ENCODE peak calls at places on chromosomes 6 and 20, in ten cellular contexts. S is KG1; Y is brain microvascular endothelial cell; F is cardiac muscle cell; C is GM12878; A is central memory CD4-positive, alpha-beta T cell; N is ureter; J is germinal center; K is coronary artery; O is MM.1S. G is an unnamed sample.

GRCh38 chr6:144879436-144879835 is 594.3 kb downstream of the UTRN start:
- DNase-seq in S (no peak), A (no peak), K (no peak), O (no peak), J (no peak), C (no peak), N (no peak), F (no peak), Y (no peak), G (no peak)

GRCh38 chr6:40910260-40910893 is 128.6 kb downstream of the UNC5CL start:
- DNase-seq in C (no peak), N (no peak), A (no peak), S (no peak), K (no peak), J (no peak), F (no peak), O (no peak), Y (no peak), G (no peak)

GRCh38 chr20:62816031-62816878 is 595 bp upstream of the COL9A3 start:
- DNase-seq in O (no peak), Y (no peak), K (no peak), N (no peak), S (no peak), A (no peak), J (no peak), F (peak), C (no peak), G (no peak)

GRCh38 chr6:131244942-131245341 is 109.7 kb downstream of the AKAP7 start:
- DNase-seq in S (no peak), N (no peak), K (no peak), F (no peak), C (no peak), Y (no peak), A (peak), J (no peak), O (no peak), G (no peak)

GRCh38 chr6:116206231-116206903 is 47.5 kb downstream of the TSPYL4 start:
- DNase-seq in Y (no peak), J (no peak), N (no peak), A (no peak), C (no peak), O (no peak), K (no peak), F (no peak), S (no peak), G (no peak)

GRCh38 chr6:169669147-169669546 is 32.7 kb downstream of the WDR27 start:
- DNase-seq in A (no peak), Y (no peak), C (no peak), K (no peak), J (no peak), S (no peak), N (no peak), O (no peak), F (no peak), G (no peak)

GRCh38 chr20:62201173-62202082 is 18.6 kb downstream of the MTG2 start:
- DNase-seq in F (no peak), J (peak), C (peak), S (no peak), K (no peak), N (no peak), O (no peak), Y (no peak), A (no peak), G (no peak)

GRCh38 chr20:45211569-45212474 is 5.0 kb downstream of the SEMG1 start:
- DNase-seq in Y (no peak), S (no peak), J (no peak), K (no peak), A (no peak), O (no peak), F (no peak), C (no peak), N (no peak), G (no peak)

GRCh38 chr6:35154262-35154661 is 13.1 kb upstream of the TCP11 start:
- DNase-seq in O (no peak), Y (no peak), N (no peak), A (no peak), J (no peak), S (no peak), F (no peak), K (no peak), C (no peak), G (no peak)

GRCh38 chr20:32573167-32573851 is 11.8 kb downstream of the NOL4L start:
- DNase-seq in F (no peak), K (no peak), N (no peak), Y (no peak), A (no peak), S (no peak), C (no peak), O (no peak), J (no peak), G (no peak)

GRCh38 chr20:51966296-51966971 is 164.1 kb upstream of the SALL4 start:
- DNase-seq in N (peak), O (peak), J (peak), F (peak), K (no peak), S (no peak), Y (peak), A (no peak), C (no peak), G (no peak)

GRCh38 chr6:43823879-43824740 is 54.1 kb downstream of the VEGFA start:
- DNase-seq in A (no peak), S (no peak), F (no peak), O (no peak), K (no peak), Y (no peak), N (no peak), C (no peak), J (no peak), G (no peak)

GRCh38 chr20:13723015-13723414 is 61.7 kb downstream of the ESF1 start:
- DNase-seq in N (no peak), Y (no peak), K (no peak), F (no peak), J (no peak), A (no peak), O (no peak), C (no peak), S (no peak), G (no peak)

GRCh38 chr20:41136695-41137411 is 490 bp upstream of the PLCG1 start:
- DNase-seq in Y (peak), S (peak), O (peak), A (peak), K (peak), F (peak), C (no peak), N (peak), J (peak), G (peak)

GRCh38 chr6:75158176-75158575 is 47.7 kb downstream of the COL12A1 start:
- DNase-seq in S (no peak), J (no peak), Y (no peak), C (no peak), K (no peak), A (no peak), F (no peak), N (no peak), O (no peak), G (no peak)

GRCh38 chr20:7790189-7790588 is 150.1 kb downstream of the HAO1 start:
- DNase-seq in N (no peak), F (no peak), J (no peak), S (no peak), K (no peak), O (no peak), Y (no peak), A (no peak), C (no peak), G (no peak)

GRCh38 chr6:85865665-85866372 is 223.1 kb upstream of the SYNCRIP start:
- DNase-seq in C (no peak), J (peak), O (peak), K (no peak), S (no peak), F (no peak), A (no peak), N (no peak), Y (peak), G (no peak)

GRCh38 chr20:1368448-1369199 is 24.2 kb downstream of the FKBP1A start:
- DNase-seq in C (no peak), S (no peak), Y (peak), A (no peak), O (no peak), N (no peak), F (no peak), J (no peak), K (no peak), G (no peak)

GRCh38 chr6:169982461-169983386 is 231.3 kb downstream of the ERMARD start:
- DNase-seq in O (no peak), A (no peak), F (no peak), Y (no peak), K (no peak), S (no peak), N (no peak), C (no peak), J (no peak), G (no peak)

GRCh38 chr6:22248513-22249308 is 48.1 kb downstream of the PRL start:
- DNase-seq in S (no peak), J (no peak), N (no peak), C (no peak), K (no peak), F (no peak), O (no peak), A (no peak), Y (peak), G (no peak)

GRCh38 chr20:49794336-49795124 is 18.1 kb upstream of the SLC9A8 start:
- DNase-seq in Y (no peak), J (no peak), K (no peak), F (no peak), A (no peak), O (no peak), C (no peak), S (no peak), N (no peak), G (no peak)

GRCh38 chr6:16190214-16190613 is 48.2 kb upstream of the GMPR start:
- DNase-seq in K (no peak), S (no peak), O (no peak), A (no peak), N (no peak), J (no peak), Y (no peak), F (no peak), C (no peak), G (no peak)

GRCh38 chr20:32031007-32031958 is 20.8 kb upstream of the HCK start:
- DNase-seq in N (peak), J (peak), O (peak), Y (peak), C (no peak), F (peak), A (peak), K (peak), S (peak), G (peak)